ENCODE peak calls at places on chromosomes 7 and 10, in eight cellular contexts. T is HuH-7.5; P is dermis blood vessel endothelial cell; Y is LHCN-M2; D is hepatocyte; L is kidney epithelial cell; B is effector CD4-positive, alpha-beta T cell; S is anterior cingulate cortex. C is an unnamed sample.

GRCh38 chr7:107035446-107035845 is 9.1 kb upstream of the PRKAR2B start:
- DNase-seq in B (no peak), P (no peak), T (no peak), S (no peak), Y (peak; percentile 55), D (peak; percentile 28), L (peak; percentile 61), C (no peak)

GRCh38 chr7:29900745-29901144 is 88.9 kb downstream of the SCRN1 start:
- DNase-seq in S (no peak), P (no peak), L (no peak), Y (no peak), T (no peak), D (no peak), B (no peak), C (no peak)

GRCh38 chr10:86043236-86043635 is 323.4 kb downstream of the GRID1 start:
- DNase-seq in P (no peak), D (no peak), S (no peak), B (no peak), T (no peak), L (no peak), Y (no peak), C (no peak)

GRCh38 chr7:96236198-96237039 is 85.5 kb downstream of the SLC25A13 start:
- DNase-seq in D (peak; percentile 68), Y (peak; percentile 100), L (peak; percentile 79), B (no peak), S (no peak), P (peak; percentile 97), T (no peak), C (no peak)

GRCh38 chr7:112202819-112203218 is 3.4 kb downstream of the DOCK4 start:
- DNase-seq in B (peak; percentile 26), L (no peak), T (no peak), P (peak; percentile 50), Y (no peak), S (no peak), D (peak; percentile 45), C (no peak)

GRCh38 chr7:155258233-155258575 is 39.5 kb upstream of the INSIG1 start:
- DNase-seq in T (no peak), B (no peak), D (no peak), L (peak; percentile 53), Y (peak; percentile 97), P (peak; percentile 46), S (no peak), C (no peak)

GRCh38 chr10:86103391-86104101 is 263.0 kb downstream of the GRID1 start:
- DNase-seq in D (no peak), L (no peak), Y (no peak), B (no peak), T (no peak), P (no peak), S (no peak), C (no peak)

GRCh38 chr10:124588736-124589451 is 127.3 kb downstream of the LHPP start:
- DNase-seq in T (peak; percentile 70), Y (peak; percentile 56), P (peak; percentile 17), D (peak; percentile 87), S (no peak), L (peak; percentile 10), B (no peak), C (no peak)

GRCh38 chr7:111089822-111090426 is 1.0 kb upstream of the LRRN3 start:
- DNase-seq in Y (peak; percentile 56), B (no peak), D (peak; percentile 41), T (peak; percentile 26), L (no peak), P (peak; percentile 70), S (no peak), C (no peak)

GRCh38 chr7:123115331-123115730 is 84.4 kb downstream of the SLC13A1 start:
- DNase-seq in L (no peak), Y (peak; percentile 57), D (no peak), P (no peak), B (no peak), S (no peak), T (no peak), C (no peak)

GRCh38 chr10:72069751-72070501 is 18.4 kb downstream of the SPOCK2 start:
- DNase-seq in B (no peak), P (peak; percentile 16), L (no peak), Y (no peak), S (no peak), T (no peak), D (no peak), C (no peak)

GRCh38 chr7:39592586-39592985 is 26.4 kb downstream of the YAE1 start:
- DNase-seq in Y (peak; percentile 83), S (no peak), D (no peak), L (peak; percentile 73), T (no peak), B (no peak), P (peak; percentile 75), C (no peak)

GRCh38 chr7:8443871-8444756 is 10.7 kb downstream of the NXPH1 start:
- DNase-seq in Y (peak; percentile 57), S (no peak), D (peak; percentile 46), T (no peak), P (peak; percentile 7), L (no peak), B (no peak), C (no peak)

GRCh38 chr7:31113660-31114059 is 61.6 kb downstream of the ADCYAP1R1 start:
- DNase-seq in Y (no peak), S (no peak), P (no peak), D (no peak), L (no peak), T (no peak), B (no peak), C (no peak)

GRCh38 chr7:107125475-107125874 is 43.3 kb upstream of the HBP1 start:
- DNase-seq in P (no peak), L (no peak), D (no peak), T (no peak), S (no peak), B (no peak), Y (no peak), C (no peak)

GRCh38 chr10:4329237-4329636 is 496.8 kb upstream of the AKR1E2 start:
- DNase-seq in P (no peak), S (no peak), T (no peak), B (no peak), L (no peak), Y (no peak), D (no peak), C (no peak)